ENCODE peak calls at places on chromosome 18, in five cellular contexts. One of them, this sample, is unnamed.
A peak's percentile ranks its signal among the peaks of the same experiment; 100 is the strongest.

GRCh38 chr18:79903071-79903635 is 48.3 kb downstream of the SLC66A2 start:
- DNase-seq in uterus: peak; percentile 10
- DNase-seq in right lobe of liver: peak; percentile 41
- DNase-seq in spleen: peak; percentile 60
- DNase-seq in HCT116: no peak
- DNase-seq in this sample: no peak

GRCh38 chr18:907880-908512 is 3.3 kb downstream of the ADCYAP1 start:
- DNase-seq in spleen: no peak
- DNase-seq in HCT116: no peak
- DNase-seq in uterus: no peak
- DNase-seq in right lobe of liver: no peak
- DNase-seq in this sample: no peak

GRCh38 chr18:63492851-63493250 is 16.1 kb downstream of the SERPINB5 start:
- DNase-seq in uterus: no peak
- DNase-seq in spleen: no peak
- DNase-seq in right lobe of liver: no peak
- DNase-seq in HCT116: no peak
- DNase-seq in this sample: no peak

GRCh38 chr18:73201940-73202339 is 334.2 kb upstream of the NETO1 start:
- DNase-seq in uterus: no peak
- DNase-seq in spleen: no peak
- DNase-seq in right lobe of liver: no peak
- DNase-seq in HCT116: no peak
- DNase-seq in this sample: no peak

GRCh38 chr18:75360206-75360605 is 67.3 kb downstream of the SMIM21 start:
- DNase-seq in HCT116: no peak
- DNase-seq in right lobe of liver: no peak
- DNase-seq in spleen: no peak
- DNase-seq in uterus: no peak
- DNase-seq in this sample: no peak

GRCh38 chr18:28095041-28095440 is 81.9 kb downstream of the CDH2 start:
- DNase-seq in HCT116: no peak
- DNase-seq in spleen: no peak
- DNase-seq in right lobe of liver: no peak
- DNase-seq in uterus: no peak
- DNase-seq in this sample: no peak

GRCh38 chr18:78984941-78985784 is 5.5 kb downstream of the SALL3 start:
- DNase-seq in HCT116: no peak
- DNase-seq in uterus: no peak
- DNase-seq in spleen: no peak
- DNase-seq in right lobe of liver: no peak
- DNase-seq in this sample: no peak

GRCh38 chr18:75062297-75062886 is 146.5 kb downstream of the PTGR3 start:
- DNase-seq in HCT116: no peak
- DNase-seq in uterus: no peak
- DNase-seq in spleen: no peak
- DNase-seq in right lobe of liver: no peak
- DNase-seq in this sample: no peak

GRCh38 chr18:39872566-39872965 is 2082.5 kb upstream of the PIK3C3 start:
- DNase-seq in spleen: no peak
- DNase-seq in uterus: no peak
- DNase-seq in right lobe of liver: no peak
- DNase-seq in HCT116: no peak
- DNase-seq in this sample: no peak

GRCh38 chr18:62844850-62845643 is 129.7 kb downstream of the PHLPP1 start:
- DNase-seq in right lobe of liver: no peak
- DNase-seq in uterus: no peak
- DNase-seq in spleen: no peak
- DNase-seq in HCT116: no peak
- DNase-seq in this sample: no peak

GRCh38 chr18:8972116-8972515 is 130.4 kb upstream of the NDUFV2 start:
- DNase-seq in right lobe of liver: no peak
- DNase-seq in HCT116: no peak
- DNase-seq in uterus: no peak
- DNase-seq in spleen: no peak
- DNase-seq in this sample: no peak

GRCh38 chr18:51724790-51725721 is 527.6 kb upstream of the MEX3C start:
- DNase-seq in right lobe of liver: no peak
- DNase-seq in HCT116: no peak
- DNase-seq in uterus: no peak
- DNase-seq in spleen: no peak
- DNase-seq in this sample: no peak

GRCh38 chr18:22136395-22136794 is 33.0 kb upstream of the GATA6 start:
- DNase-seq in spleen: no peak
- DNase-seq in right lobe of liver: no peak
- DNase-seq in HCT116: no peak
- DNase-seq in uterus: no peak
- DNase-seq in this sample: no peak

GRCh38 chr18:35580748-35581534 is 599 bp upstream of the GALNT1 start:
- DNase-seq in HCT116: no peak
- DNase-seq in spleen: peak; percentile 93
- DNase-seq in right lobe of liver: peak; percentile 67
- DNase-seq in uterus: peak; percentile 53
- DNase-seq in this sample: peak; percentile 55

GRCh38 chr18:7847988-7848387 is 280.9 kb downstream of the PTPRM start:
- DNase-seq in right lobe of liver: no peak
- DNase-seq in uterus: no peak
- DNase-seq in HCT116: no peak
- DNase-seq in spleen: no peak
- DNase-seq in this sample: no peak

GRCh38 chr18:7847357-7847756 is 280.2 kb downstream of the PTPRM start:
- DNase-seq in HCT116: no peak
- DNase-seq in spleen: no peak
- DNase-seq in uterus: no peak
- DNase-seq in right lobe of liver: no peak
- DNase-seq in this sample: no peak

GRCh38 chr18:7846315-7846714 is 279.2 kb downstream of the PTPRM start:
- DNase-seq in right lobe of liver: no peak
- DNase-seq in uterus: no peak
- DNase-seq in HCT116: no peak
- DNase-seq in spleen: no peak
- DNase-seq in this sample: no peak

GRCh38 chr18:7844017-7844416 is 276.9 kb downstream of the PTPRM start:
- DNase-seq in spleen: no peak
- DNase-seq in right lobe of liver: no peak
- DNase-seq in uterus: no peak
- DNase-seq in HCT116: no peak
- DNase-seq in this sample: no peak

GRCh38 chr18:7844418-7844817 is 277.3 kb downstream of the PTPRM start:
- DNase-seq in HCT116: no peak
- DNase-seq in uterus: no peak
- DNase-seq in spleen: no peak
- DNase-seq in right lobe of liver: no peak
- DNase-seq in this sample: no peak
- TF ChIP-seq CTCF in HCT116: no peak
- TF ChIP-seq CTCF in uterus: no peak
- TF ChIP-seq CTCF in spleen: no peak
- TF ChIP-seq CTCF in right lobe of liver: no peak
- TF ChIP-seq CTCF in this sample: no peak

GRCh38 chr18:12014091-12014490 is 32.8 kb downstream of the IMPA2 start:
- DNase-seq in uterus: no peak
- DNase-seq in right lobe of liver: no peak
- DNase-seq in HCT116: no peak
- DNase-seq in spleen: peak; percentile 47
- DNase-seq in this sample: no peak

GRCh38 chr18:12014521-12014920 is 33.2 kb downstream of the IMPA2 start:
- DNase-seq in HCT116: no peak
- DNase-seq in spleen: peak; percentile 36
- DNase-seq in right lobe of liver: no peak
- DNase-seq in uterus: no peak
- DNase-seq in this sample: no peak

GRCh38 chr18:12014976-12015696 is 33.8 kb downstream of the IMPA2 start:
- DNase-seq in uterus: no peak
- DNase-seq in HCT116: no peak
- DNase-seq in right lobe of liver: no peak
- DNase-seq in spleen: peak; percentile 19
- DNase-seq in this sample: no peak

GRCh38 chr18:12017079-12017478 is 35.8 kb downstream of the IMPA2 start:
- DNase-seq in uterus: no peak
- DNase-seq in HCT116: no peak
- DNase-seq in right lobe of liver: peak; percentile 79
- DNase-seq in spleen: peak; percentile 41
- DNase-seq in this sample: no peak

GRCh38 chr18:12015697-12016062 is 34.4 kb downstream of the IMPA2 start:
- DNase-seq in HCT116: no peak
- DNase-seq in spleen: peak; percentile 63
- DNase-seq in uterus: no peak
- DNase-seq in right lobe of liver: peak; percentile 92
- DNase-seq in this sample: peak; percentile 86
- TF ChIP-seq POLR2A in HCT116: no peak
- TF ChIP-seq POLR2A in spleen: no peak
- TF ChIP-seq POLR2A in uterus: no peak
- TF ChIP-seq POLR2A in right lobe of liver: no peak
- TF ChIP-seq POLR2A in this sample: no peak

GRCh38 chr18:24839991-24840390 is 379.6 kb downstream of the HRH4 start:
- DNase-seq in right lobe of liver: no peak
- DNase-seq in uterus: no peak
- DNase-seq in HCT116: no peak
- DNase-seq in spleen: no peak
- DNase-seq in this sample: no peak

GRCh38 chr18:24843123-24843522 is 382.7 kb downstream of the HRH4 start:
- DNase-seq in HCT116: no peak
- DNase-seq in right lobe of liver: no peak
- DNase-seq in uterus: no peak
- DNase-seq in spleen: no peak
- DNase-seq in this sample: no peak

GRCh38 chr18:24837065-24837464 is 376.6 kb downstream of the HRH4 start:
- DNase-seq in uterus: no peak
- DNase-seq in HCT116: no peak
- DNase-seq in spleen: no peak
- DNase-seq in right lobe of liver: no peak
- DNase-seq in this sample: no peak

GRCh38 chr18:24840640-24841039 is 380.2 kb downstream of the HRH4 start:
- DNase-seq in uterus: no peak
- DNase-seq in right lobe of liver: no peak
- DNase-seq in spleen: no peak
- DNase-seq in HCT116: no peak
- DNase-seq in this sample: no peak

GRCh38 chr18:24841536-24841935 is 381.1 kb downstream of the HRH4 start:
- DNase-seq in uterus: no peak
- DNase-seq in HCT116: no peak
- DNase-seq in right lobe of liver: no peak
- DNase-seq in spleen: no peak
- DNase-seq in this sample: no peak
- TF ChIP-seq CTCF in uterus: no peak
- TF ChIP-seq CTCF in HCT116: no peak
- TF ChIP-seq CTCF in right lobe of liver: no peak
- TF ChIP-seq CTCF in spleen: no peak
- TF ChIP-seq CTCF in this sample: no peak

DNA sequence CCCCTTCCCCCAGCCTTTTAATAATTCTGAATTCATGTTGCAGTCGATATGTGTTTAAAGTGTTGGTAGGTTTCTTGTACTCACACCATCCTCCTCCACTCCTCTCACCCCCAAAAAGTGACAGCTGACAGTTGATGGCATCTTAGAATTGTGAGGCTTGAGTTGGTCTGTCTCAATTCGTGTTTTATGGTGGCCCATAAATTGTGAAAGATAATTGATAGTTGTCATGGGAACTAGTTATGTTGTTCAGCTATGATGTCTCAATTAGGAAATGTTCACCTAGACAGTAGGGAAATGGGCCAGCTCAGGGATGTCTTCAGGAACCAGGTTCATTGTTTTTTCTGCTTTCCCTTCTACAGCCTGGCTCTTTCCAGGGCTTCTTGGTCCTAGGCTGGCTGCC is 12.1 kb downstream of the NEDD4L start:
- DNase-seq in uterus: no peak
- DNase-seq in right lobe of liver: no peak
- DNase-seq in HCT116: no peak
- DNase-seq in spleen: no peak
- DNase-seq in this sample: no peak
- TF ChIP-seq POLR2A in uterus: no peak
- TF ChIP-seq POLR2A in right lobe of liver: no peak
- TF ChIP-seq POLR2A in HCT116: no peak
- TF ChIP-seq POLR2A in spleen: no peak
- TF ChIP-seq POLR2A in this sample: no peak

DNA sequence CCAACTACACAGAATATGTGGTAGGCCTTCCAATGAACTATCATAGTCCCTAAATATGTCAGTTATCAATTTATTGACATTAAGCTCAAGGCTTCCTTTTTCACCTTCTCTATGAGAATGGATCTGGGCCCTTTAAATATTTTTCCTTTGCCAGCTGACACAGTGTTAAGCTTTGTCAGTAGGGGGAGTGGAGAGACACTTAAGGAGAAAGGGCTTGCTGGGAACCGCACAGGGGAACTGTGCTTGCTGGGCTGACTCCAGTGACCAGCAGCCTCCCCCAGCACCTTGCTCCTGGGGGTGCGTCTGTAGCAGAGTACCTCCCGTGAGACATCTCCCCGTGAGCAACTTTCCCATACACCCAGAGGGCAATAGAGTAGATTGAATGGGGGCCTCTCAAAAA is 6.5 kb upstream of the PTPN2 start:
- DNase-seq in uterus: no peak
- DNase-seq in spleen: no peak
- DNase-seq in right lobe of liver: no peak
- DNase-seq in HCT116: no peak
- DNase-seq in this sample: no peak
- TF ChIP-seq CTCF in uterus: no peak
- TF ChIP-seq CTCF in spleen: no peak
- TF ChIP-seq CTCF in right lobe of liver: no peak
- TF ChIP-seq CTCF in HCT116: peak; percentile 4
- TF ChIP-seq CTCF in this sample: no peak

DNA sequence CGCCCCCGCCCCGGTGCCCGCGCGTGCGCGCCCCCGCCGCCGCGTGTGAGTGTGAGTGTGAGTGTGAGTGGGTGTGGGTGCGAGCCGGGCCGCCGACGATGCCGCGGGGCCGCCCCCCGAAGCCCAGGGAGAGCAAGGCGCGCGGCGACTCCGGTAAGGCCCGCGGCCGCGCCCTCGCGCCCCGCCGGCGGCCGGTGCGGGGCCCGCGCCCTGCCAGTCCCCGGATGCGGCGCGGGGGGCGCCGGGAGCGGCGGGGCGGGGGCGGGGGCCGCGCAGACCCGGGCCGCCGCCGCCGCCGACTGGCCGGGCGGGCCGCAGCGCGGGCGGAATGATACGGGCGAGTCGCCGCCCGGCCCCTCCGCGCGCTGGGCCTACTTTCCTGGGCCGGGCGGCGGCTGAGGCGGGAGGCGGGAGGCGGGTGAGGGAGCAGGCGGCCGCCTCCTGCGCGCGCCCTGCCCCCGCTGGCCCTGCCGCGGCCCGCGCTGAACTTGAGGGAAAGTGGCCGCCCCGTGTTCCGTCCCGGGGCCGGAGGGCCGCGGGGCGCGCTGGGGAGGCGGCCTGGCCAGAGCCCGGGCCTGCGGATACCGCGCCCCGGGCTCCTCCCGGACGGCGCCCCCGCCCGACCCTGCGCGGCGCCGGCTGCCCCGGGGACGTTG is at the start of gene ZNF236:
- DNase-seq in right lobe of liver: peak; percentile 80
- DNase-seq in HCT116: no peak
- DNase-seq in spleen: peak; percentile 94
- DNase-seq in uterus: peak; percentile 75
- DNase-seq in this sample: peak; percentile 89
- TF ChIP-seq POLR2A in right lobe of liver: peak; percentile 90
- TF ChIP-seq POLR2A in HCT116: peak; percentile 45
- TF ChIP-seq POLR2A in spleen: peak; percentile 58
- TF ChIP-seq POLR2A in uterus: peak; percentile 88
- TF ChIP-seq POLR2A in this sample: no peak